ENCODE peak calls at places on chromosomes 3 and 15, in six cellular contexts. E is breast epithelium, T is GM12878, A is A549, J is endothelial cell of umbilical vein, M is NB4. K is an unnamed sample.

GRCh38 chr15:45637552-45638033 is 2.8 kb downstream of the SQOR start:
- DNase-seq in E (no peak), T (peak), A (peak), J (peak), M (peak), K (peak)

GRCh38 chr15:41828747-41829270 is 917 bp downstream of the JMJD7 start:
- DNase-seq in E (no peak), T (no peak), A (no peak), J (peak), M (no peak), K (no peak)

GRCh38 chr3:170867143-170867542 is 2.9 kb downstream of the RPL22L1 start:
- DNase-seq in E (no peak), T (no peak), A (no peak), J (no peak), M (peak), K (no peak)

GRCh38 chr15:69854521-69855171 is 243.1 kb downstream of the TLE3 start:
- DNase-seq in E (no peak), T (no peak), A (no peak), J (peak), M (no peak), K (no peak)

GRCh38 chr3:139238281-139239030 is 105.4 kb upstream of the MRPS22 start:
- DNase-seq in E (no peak), T (no peak), A (no peak), J (no peak), M (no peak), K (no peak)

GRCh38 chr3:188102861-188103547 is 51.0 kb upstream of the LPP start:
- DNase-seq in E (no peak), T (no peak), A (no peak), J (no peak), M (no peak), K (no peak)

GRCh38 chr15:47746516-47746915 is 29.2 kb downstream of the SEMA6D start:
- DNase-seq in E (no peak), T (no peak), A (no peak), J (no peak), M (no peak), K (no peak)

GRCh38 chr3:171380711-171381435 is 79.3 kb downstream of the TNIK start:
- DNase-seq in E (no peak), T (no peak), A (no peak), J (no peak), M (no peak), K (no peak)

GRCh38 chr15:40313531-40314398 is 6.0 kb upstream of the PLCB2 start:
- DNase-seq in E (no peak), T (no peak), A (no peak), J (peak), M (peak), K (peak)

GRCh38 chr3:195250473-195251251 is 20.3 kb downstream of the XXYLT1 start:
- DNase-seq in E (no peak), T (no peak), A (no peak), J (peak), M (no peak), K (peak)

GRCh38 chr15:70156781-70157261 is 59.1 kb upstream of the TLE3 start:
- DNase-seq in E (peak), T (no peak), A (no peak), J (peak), M (no peak), K (no peak)

GRCh38 chr3:18474202-18474601 is 49.1 kb upstream of the SATB1 start:
- DNase-seq in E (no peak), T (no peak), A (no peak), J (no peak), M (no peak), K (no peak)

GRCh38 chr15:22880068-22880980 is 41.9 kb downstream of the NIPA2 start:
- DNase-seq in E (no peak), T (no peak), A (no peak), J (no peak), M (no peak), K (peak)

GRCh38 chr15:33915571-33916407 is 52.5 kb upstream of the CHRM5 start:
- DNase-seq in E (no peak), T (no peak), A (no peak), J (no peak), M (peak), K (no peak)

GRCh38 chr3:132659370-132660055 is at the start of gene ACAD11:
- DNase-seq in E (peak), T (peak), A (peak), J (peak), M (peak), K (peak)

GRCh38 chr3:160135850-160136249 is 89.4 kb upstream of the C3orf80 start:
- DNase-seq in E (no peak), T (no peak), A (no peak), J (no peak), M (no peak), K (no peak)

DNA sequence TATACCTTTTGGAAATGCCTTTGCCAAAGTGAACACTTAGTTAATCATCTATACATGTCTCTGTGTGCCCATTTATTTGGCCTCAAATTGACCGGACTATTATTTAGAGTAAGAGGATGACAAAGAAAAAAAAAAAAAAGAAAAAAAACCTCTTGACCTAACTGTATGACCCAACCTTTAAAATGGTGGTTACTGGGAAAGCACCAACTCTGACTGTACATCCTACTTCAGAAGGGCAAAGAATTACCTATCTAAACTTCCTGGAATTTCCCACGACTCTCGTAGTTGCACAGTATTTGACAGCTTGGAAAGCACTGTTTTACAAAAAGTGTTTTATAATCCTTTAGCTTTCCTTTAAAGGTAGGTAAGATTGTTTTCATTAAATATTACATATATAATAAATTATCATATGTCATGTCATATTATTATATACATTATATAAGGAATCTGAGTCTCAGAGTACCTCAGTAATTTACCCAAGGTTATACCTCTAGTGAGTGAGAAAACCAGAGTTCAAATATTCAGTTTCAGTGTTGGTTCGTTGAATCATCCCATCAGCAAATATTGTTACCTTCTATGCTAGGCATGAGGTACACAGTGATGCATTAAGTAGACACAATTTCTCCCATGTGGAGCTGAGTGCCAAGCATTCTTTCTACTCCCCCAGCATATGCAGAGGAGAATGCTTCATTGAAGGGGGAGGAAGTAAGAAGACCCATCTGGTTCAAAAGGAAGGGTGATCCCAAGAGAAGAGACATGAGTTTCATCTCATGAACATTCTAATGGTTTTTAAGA is 5.0 kb downstream of the BCL2A1 start:
- DNase-seq in E (no peak), T (no peak), A (no peak), J (no peak), M (no peak), K (no peak)
- H3K4me3 ChIP-seq in E (no peak), T (peak), A (peak), J (no peak), M (no peak), K (no peak)

DNA sequence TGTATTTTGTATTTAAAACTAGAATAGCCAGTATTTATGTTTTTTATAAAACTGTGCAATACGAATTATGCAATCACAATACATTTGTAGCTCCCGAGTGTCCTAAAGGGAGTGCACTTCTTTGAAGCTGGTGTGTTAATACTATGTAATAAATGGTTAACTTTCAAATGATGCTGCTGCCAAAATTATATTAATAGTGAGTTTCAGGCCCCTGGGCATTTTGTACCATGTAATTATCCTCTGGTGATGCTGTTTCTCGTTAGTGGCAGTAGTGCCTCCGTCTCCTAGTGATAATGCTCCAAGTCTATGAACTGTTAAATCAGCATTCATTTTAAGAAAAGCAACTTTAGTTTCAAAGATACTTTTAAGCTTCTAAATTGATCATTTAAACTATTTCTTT is 132.7 kb upstream of the BHLHE40 start:
- DNase-seq in E (no peak), T (no peak), A (no peak), J (no peak), M (no peak), K (no peak)
- TF ChIP-seq POLR2A in E (no peak), T (no peak), A (no peak), J (no peak), M (no peak), K (no peak)

GRCh38 chr3:126835472-126836219 is 131.6 kb downstream of the CHCHD6 start:
- DNase-seq in E (no peak), T (no peak), A (no peak), J (no peak), M (no peak), K (no peak)
- TF ChIP-seq CTCF in E (no peak), T (no peak), A (no peak), J (no peak), M (no peak), K (no peak)

GRCh38 chr15:98858610-98859023 is 149.0 kb downstream of the PGPEP1L start:
- DNase-seq in E (no peak), T (no peak), A (no peak), J (peak), M (peak), K (no peak)
- H3K4me3 ChIP-seq in E (no peak), T (peak), A (peak), J (no peak), M (no peak), K (no peak)

GRCh38 chr3:100492059-100492809 is at the start of gene TMEM45A:
- DNase-seq in E (peak), T (peak), A (peak), J (peak), M (peak), K (peak)
- TF ChIP-seq POLR2A in E (no peak), T (peak), A (peak), J (peak), M (no peak), K (no peak)

DNA sequence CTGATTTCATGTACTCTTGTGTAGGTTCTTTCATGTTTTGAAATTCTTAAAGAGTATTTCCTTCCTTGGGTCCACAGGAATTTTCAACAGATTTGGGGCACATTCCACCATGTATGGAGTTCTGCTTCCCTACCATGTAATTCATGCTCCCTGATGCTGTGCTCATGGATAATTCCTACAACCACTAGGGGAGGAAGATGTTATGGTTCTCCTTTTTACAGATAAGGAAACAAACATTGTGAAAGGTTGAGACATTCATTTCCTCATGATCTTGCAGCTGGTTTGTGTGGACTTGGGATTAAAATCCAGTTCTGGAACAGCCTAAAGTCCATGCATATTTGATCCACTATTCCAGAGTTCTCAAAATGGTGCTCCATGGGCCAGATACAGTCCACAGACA is 174.9 kb upstream of the FRMD4B start:
- DNase-seq in E (no peak), T (no peak), A (no peak), J (no peak), M (no peak), K (no peak)
- TF ChIP-seq CTCF in E (no peak), T (no peak), A (no peak), J (no peak), M (no peak), K (no peak)

DNA sequence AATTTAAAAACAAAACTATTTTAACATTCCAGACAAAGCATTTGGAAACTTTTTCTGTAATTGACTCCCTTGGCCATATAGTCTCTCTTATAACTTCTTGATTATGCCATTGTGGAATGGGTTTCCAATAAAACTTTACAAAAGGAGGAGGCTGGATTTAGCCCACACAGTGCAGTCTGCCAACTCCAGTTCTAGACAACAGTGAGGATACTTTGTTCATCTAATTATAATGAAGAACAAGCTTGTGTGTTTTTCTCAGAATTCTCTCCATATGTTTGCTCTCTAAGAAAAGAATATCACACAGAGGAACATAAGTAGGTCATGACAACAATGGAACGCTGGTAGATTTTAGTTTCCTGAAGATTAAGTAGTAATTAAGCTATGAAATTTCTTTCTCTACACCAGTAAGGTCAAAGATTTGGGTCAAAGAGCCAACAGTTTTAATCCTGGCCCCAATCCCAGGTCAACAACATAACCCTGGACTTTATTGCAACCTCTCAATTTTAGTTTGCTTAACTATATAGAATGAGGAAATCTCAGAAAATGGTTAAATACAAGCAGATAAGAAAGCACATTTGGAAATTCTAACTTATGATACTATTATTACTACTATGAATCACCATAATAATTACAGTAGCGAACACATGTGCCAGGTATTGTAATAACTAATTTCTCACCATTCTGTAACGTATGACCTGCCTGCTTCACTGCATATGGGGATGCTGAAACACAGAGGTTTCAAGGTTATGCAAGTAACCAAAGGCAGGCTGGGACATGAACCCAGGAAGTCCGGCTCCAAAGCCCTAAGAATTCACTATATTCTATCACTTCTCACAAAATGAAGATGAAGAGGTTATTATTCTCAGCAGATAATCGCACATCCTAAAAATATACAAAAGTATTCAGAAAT is 65.7 kb downstream of the TJP1 start:
- DNase-seq in E (no peak), T (no peak), A (no peak), J (peak), M (no peak), K (no peak)
- H3K4me3 ChIP-seq in E (no peak), T (no peak), A (no peak), J (no peak), M (no peak), K (no peak)

GRCh38 chr3:9396632-9397330 is 634 bp upstream of the SETD5 start:
- DNase-seq in E (peak), T (peak), A (peak), J (peak), M (peak), K (peak)
- TF ChIP-seq POLR2A in E (no peak), T (peak), A (peak), J (peak), M (no peak), K (no peak)

K was measured in lower leg skin.